ENCODE peak calls at places on chromosomes 16 and 17, in four cellular contexts. X is tibial nerve, O is endothelial cell, L is cardiac muscle cell. B is an unnamed sample.

GRCh38 chr17:7851438-7852261 is 3.2 kb upstream of the TMEM88 start:
- DNase-seq in X (peak), L (peak), O (peak), B (no peak)

GRCh38 chr17:41863074-41863843 is 2.0 kb downstream of the KLHL11 start:
- DNase-seq in X (no peak), L (no peak), O (no peak), B (no peak)

GRCh38 chr16:27313422-27314160 is at the start of gene IL4R:
- DNase-seq in L (peak), X (no peak), O (peak), B (peak)

GRCh38 chr16:64991011-64991410 is 130.9 kb downstream of the CDH11 start:
- DNase-seq in L (no peak), X (no peak), O (no peak), B (no peak)

GRCh38 chr17:47851764-47852112 is 775 bp upstream of the SP6 start:
- DNase-seq in O (no peak), L (no peak), X (no peak), B (no peak)

GRCh38 chr17:75589919-75590303 is 2.3 kb downstream of the MYO15B start:
- DNase-seq in X (no peak), L (no peak), O (no peak), B (no peak)

GRCh38 chr16:8863594-8864424 is 5.0 kb downstream of the CARHSP1 start:
- DNase-seq in L (peak), O (no peak), X (peak), B (no peak)

GRCh38 chr17:16516594-16517018 is 24.6 kb upstream of the LRRC75A start:
- DNase-seq in O (no peak), L (peak), X (peak), B (peak)

GRCh38 chr17:8121531-8122390 is 2.1 kb downstream of the HES7 start:
- DNase-seq in O (peak), X (peak), L (peak), B (no peak)

GRCh38 chr17:14464741-14465140 is 163.9 kb downstream of the HS3ST3B1 start:
- DNase-seq in O (no peak), X (no peak), L (no peak), B (no peak)

GRCh38 chr17:10789694-10790271 is 14.1 kb downstream of the TMEM238L start:
- DNase-seq in O (no peak), X (no peak), L (no peak), B (no peak)

GRCh38 chr17:66406701-66407644 is 104.6 kb downstream of the PRKCA start:
- DNase-seq in L (no peak), O (no peak), X (no peak), B (no peak)

GRCh38 chr17:80716986-80717385 is 172.3 kb downstream of the RPTOR start:
- DNase-seq in L (no peak), X (no peak), O (no peak), B (no peak)

GRCh38 chr17:2549392-2550211 is 37.9 kb upstream of the METTL16 start:
- DNase-seq in O (no peak), X (no peak), L (no peak), B (no peak)

GRCh38 chr16:31064882-31065461 is 9.1 kb downstream of the ZNF668 start:
- DNase-seq in O (no peak), X (peak), L (no peak), B (peak)

GRCh38 chr16:23132921-23133532 is 16.2 kb downstream of the USP31 start:
- DNase-seq in O (no peak), L (no peak), X (no peak), B (no peak)

GRCh38 chr17:80219777-80220708 is at the start of the genes SGSH and SLC26A11:
- DNase-seq in L (peak), O (peak), X (peak), B (peak)

GRCh38 chr17:33848433-33848832 is 406.7 kb upstream of the CCL2 start:
- DNase-seq in X (no peak), O (no peak), L (no peak), B (no peak)

GRCh38 chr16:1788095-1788707 is 5.3 kb downstream of the IGFALS start:
- DNase-seq in O (no peak), X (no peak), L (no peak), B (no peak)

GRCh38 chr16:4768549-4769305 is 1.8 kb upstream of the ZNF500 start:
- DNase-seq in X (peak), O (peak), L (peak), B (peak)

GRCh38 chr17:28404812-28405570 is 1.0 kb downstream of the SLC46A1 start:
- DNase-seq in L (no peak), O (no peak), X (no peak), B (no peak)

GRCh38 chr16:84055366-84055765 is 12.8 kb upstream of the SLC38A8 start:
- DNase-seq in O (no peak), X (no peak), L (no peak), B (no peak)

GRCh38 chr17:42276359-42276608 is at the start of gene STAT5B:
- DNase-seq in X (peak), O (peak), L (no peak), B (no peak)

GRCh38 chr16:138049-138417 is 440 bp downstream of the NPRL3 start:
- DNase-seq in O (peak), X (no peak), L (peak), B (no peak)

GRCh38 chr17:7844292-7845154 is 10.3 kb upstream of the TMEM88 start:
- DNase-seq in X (peak), O (peak), L (peak), B (no peak)

GRCh38 chr17:17538417-17539391 is 42.5 kb upstream of the RASD1 start:
- DNase-seq in O (no peak), L (peak), X (no peak), B (no peak)

GRCh38 chr16:1991588-1992474 is 2.1 kb downstream of the SYNGR3 start:
- DNase-seq in L (peak), O (peak), X (peak), B (peak)

GRCh38 chr17:32104158-32104557 is 38.1 kb upstream of the RHOT1 start:
- DNase-seq in X (no peak), O (no peak), L (no peak), B (no peak)

GRCh38 chr17:43713494-43714162 is 45.0 kb downstream of the SOST start:
- DNase-seq in L (peak), O (peak), X (no peak), B (no peak)

GRCh38 chr16:13322357-13322756 is 421.0 kb downstream of the SHISA9 start:
- DNase-seq in X (no peak), L (no peak), O (no peak), B (no peak)

GRCh38 chr17:4072487-4073157 is 70.2 kb downstream of the ZZEF1 start:
- DNase-seq in O (no peak), X (no peak), L (no peak), B (no peak)

GRCh38 chr17:8754890-8755289 is 3.5 kb downstream of the SPDYE4 start:
- DNase-seq in X (no peak), L (no peak), O (no peak), B (no peak)

GRCh38 chr16:19289805-19290490 is 4.4 kb downstream of the CLEC19A start:
- DNase-seq in L (peak), O (no peak), X (no peak), B (no peak)

GRCh38 chr17:27609606-27610303 is 21.2 kb upstream of the LGALS9 start:
- DNase-seq in L (no peak), X (no peak), O (peak), B (no peak)

GRCh38 chr17:50583636-50584035 is 23.1 kb downstream of the CACNA1G start:
- DNase-seq in L (peak), O (no peak), X (no peak), B (no peak)

DNA sequence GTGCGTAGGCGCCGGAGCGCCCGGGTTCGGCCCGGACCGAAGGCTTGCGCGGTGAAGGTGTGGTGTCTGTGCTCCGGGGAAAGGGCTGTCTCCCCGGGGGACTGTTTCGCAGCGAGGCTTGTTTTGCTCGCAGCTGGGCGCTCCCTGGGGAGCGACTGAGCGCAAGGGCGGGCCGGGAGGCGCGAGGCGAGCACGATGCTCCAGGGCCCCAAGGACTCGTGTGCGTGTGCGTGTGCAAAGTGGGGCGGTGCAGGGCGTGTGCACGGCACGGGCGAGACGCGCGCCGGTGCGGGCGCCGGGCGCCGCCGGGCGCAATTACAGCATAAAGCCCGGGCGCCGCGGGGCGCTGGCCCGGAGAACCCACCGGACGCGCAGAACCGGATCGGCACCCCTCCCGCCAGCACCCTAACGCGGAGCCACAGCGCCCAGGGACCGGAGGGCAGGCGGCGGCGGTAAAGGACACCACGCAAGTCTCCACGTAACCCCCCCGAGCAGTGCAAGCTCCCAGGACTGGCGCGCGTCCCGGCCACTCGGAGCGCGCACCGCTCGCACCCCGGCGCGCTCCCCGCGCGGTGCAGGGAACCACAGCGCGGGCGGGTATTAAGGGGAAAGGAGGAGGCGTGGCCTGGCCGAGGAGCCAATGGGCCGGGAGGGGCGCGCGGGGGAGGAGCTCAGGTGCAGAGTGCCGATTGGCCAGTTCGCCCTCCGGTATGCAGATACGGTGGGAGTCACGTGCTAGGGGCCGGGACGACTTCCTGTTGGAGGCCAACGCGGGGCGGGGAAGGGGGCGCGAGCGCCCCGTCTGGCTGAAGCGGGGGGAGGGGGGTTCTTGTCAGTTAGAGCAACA is at the start of gene TNRC6C:
- DNase-seq in L (peak), X (peak), O (peak), B (peak)
- TF ChIP-seq CTCF in L (peak), X (peak), O (peak), B (no peak)

GRCh38 chr17:48928876-48929811 is 15.5 kb downstream of the SNF8 start:
- DNase-seq in L (no peak), X (no peak), O (no peak), B (no peak)
- TF ChIP-seq CTCF in L (no peak), X (no peak), O (no peak), B (no peak)

DNA sequence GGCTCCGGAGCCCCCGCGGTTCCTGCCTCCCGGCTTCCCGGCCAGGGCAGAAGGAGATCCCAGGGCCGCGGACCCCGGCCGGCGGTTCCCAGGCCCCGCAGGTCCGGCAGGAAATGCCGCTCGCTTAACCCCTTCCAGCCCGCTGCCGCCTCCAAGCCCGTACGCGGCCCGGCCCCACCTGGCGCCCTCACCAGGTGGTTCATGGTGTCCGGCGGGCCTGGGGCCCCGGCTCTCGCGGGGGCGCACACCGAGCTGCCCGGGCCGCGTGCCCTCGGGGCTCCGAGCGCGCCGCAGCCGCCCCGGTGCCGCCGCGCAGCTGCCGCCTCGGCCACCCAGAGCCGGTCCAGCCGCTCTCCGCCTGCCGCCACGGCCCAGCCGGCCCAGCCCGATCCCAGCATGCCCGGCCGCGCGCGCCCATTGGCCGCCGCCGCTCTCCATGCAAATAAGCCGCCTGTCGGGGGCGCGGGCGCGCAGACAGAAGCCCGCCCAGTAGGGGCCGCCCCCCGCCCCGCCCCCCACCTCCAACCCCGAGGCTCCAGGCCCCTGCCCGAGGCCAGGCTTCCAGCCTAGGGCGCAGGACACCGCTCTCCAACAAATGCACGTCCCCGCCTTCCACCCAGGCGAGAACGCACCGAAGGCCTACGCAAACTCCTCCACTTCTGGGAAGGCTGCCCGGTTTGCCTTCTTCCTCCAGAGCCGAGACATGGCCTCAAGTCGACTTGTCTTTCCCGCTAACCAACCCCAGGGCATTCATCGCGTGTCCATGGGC is at the start of gene BCAR1:
- DNase-seq in O (peak), X (peak), L (peak), B (no peak)
- TF ChIP-seq CTCF in O (no peak), X (no peak), L (no peak), B (no peak)

GRCh38 chr17:688100-688989 is 26.3 kb downstream of the VPS53 start:
- DNase-seq in O (peak), L (no peak), X (peak), B (no peak)
- TF ChIP-seq CTCF in O (peak), L (peak), X (no peak), B (no peak)

GRCh38 chr16:67015317-67015731 is 13.6 kb upstream of the CBFB start:
- DNase-seq in L (no peak), X (no peak), O (no peak), B (no peak)
- TF ChIP-seq CTCF in L (no peak), X (no peak), O (no peak), B (no peak)

DNA sequence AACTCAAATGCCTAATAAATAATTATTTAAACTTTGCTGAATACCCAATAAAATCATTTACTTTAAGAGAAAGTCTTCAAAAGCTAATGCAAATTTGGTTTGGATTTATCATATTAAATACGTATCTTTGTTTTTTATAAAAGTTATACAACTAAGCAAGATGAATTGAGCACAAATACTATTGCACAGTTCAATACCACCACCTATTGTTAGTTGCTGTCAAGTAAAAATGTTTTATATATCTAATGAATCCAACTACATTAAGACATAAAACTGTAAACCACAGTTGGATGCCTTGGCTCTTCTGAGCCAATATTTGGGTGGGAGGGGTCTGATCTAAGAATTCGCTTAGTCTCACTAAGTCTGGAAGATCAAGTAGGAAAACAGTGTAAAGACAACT is 7.7 kb downstream of the FBXL20 start:
- DNase-seq in L (no peak), X (no peak), O (no peak), B (no peak)
- TF ChIP-seq CTCF in L (no peak), X (no peak), O (no peak), B (no peak)

GRCh38 chr17:61837175-61838051 is 25.9 kb downstream of the BRIP1 start:
- DNase-seq in L (peak), O (peak), X (peak), B (peak)
- TF ChIP-seq CTCF in L (peak), O (peak), X (peak), B (no peak)

GRCh38 chr17:21287703-21288449 is 3.4 kb downstream of the MAP2K3 start:
- DNase-seq in O (no peak), X (peak), L (no peak), B (peak)
- TF ChIP-seq CTCF in O (no peak), X (peak), L (no peak), B (no peak)

GRCh38 chr17:81868674-81869220 is 2.4 kb downstream of the ARHGDIA start:
- DNase-seq in X (no peak), L (peak), O (no peak), B (no peak)

GRCh38 chr17:81870155-81870977 is 771 bp downstream of the ARHGDIA start:
- DNase-seq in X (no peak), O (no peak), L (peak), B (peak)

GRCh38 chr17:81869221-81870154 is 1.6 kb downstream of the ARHGDIA start:
- DNase-seq in L (peak), X (no peak), O (peak), B (no peak)

GRCh38 chr17:81870978-81871386 is at the start of gene ARHGDIA:
- DNase-seq in L (peak), X (no peak), O (no peak), B (no peak)

GRCh38 chr17:81871387-81872120 is 417 bp upstream of the ARHGDIA start:
- DNase-seq in L (peak), O (peak), X (peak), B (peak)
- TF ChIP-seq CTCF in L (peak), O (no peak), X (peak), B (no peak)